ENCODE peak calls at places on chromosomes 4 and X, in five cellular contexts. One of them, this sample, is unnamed.

GRCh38 chr4:94461506-94461905 is 9.8 kb downstream of the PDLIM5 start:
- DNase-seq in fibroblast of mammary gland: no peak
- DNase-seq in mesenchymal stem cell: no peak
- DNase-seq in Karpas-422: no peak
- DNase-seq in choroid plexus epithelial cell: no peak
- DNase-seq in this sample: no peak

GRCh38 chr4:55598641-55599040 is 6.6 kb upstream of the PDCL2 start:
- DNase-seq in fibroblast of mammary gland: no peak
- DNase-seq in mesenchymal stem cell: no peak
- DNase-seq in Karpas-422: no peak
- DNase-seq in choroid plexus epithelial cell: no peak
- DNase-seq in this sample: no peak

GRCh38 chr4:92265066-92265465 is 38.7 kb upstream of the GRID2 start:
- DNase-seq in fibroblast of mammary gland: no peak
- DNase-seq in mesenchymal stem cell: peak
- DNase-seq in Karpas-422: no peak
- DNase-seq in choroid plexus epithelial cell: peak
- DNase-seq in this sample: no peak

GRCh38 chr4:112119358-112119783 is 25.9 kb upstream of the FAM241A start:
- DNase-seq in fibroblast of mammary gland: no peak
- DNase-seq in mesenchymal stem cell: no peak
- DNase-seq in Karpas-422: no peak
- DNase-seq in choroid plexus epithelial cell: no peak
- DNase-seq in this sample: no peak

GRCh38 chr4:181896609-181897008 is 346.6 kb upstream of the TENM3 start:
- DNase-seq in fibroblast of mammary gland: no peak
- DNase-seq in mesenchymal stem cell: no peak
- DNase-seq in Karpas-422: no peak
- DNase-seq in choroid plexus epithelial cell: no peak
- DNase-seq in this sample: no peak

GRCh38 chrX:18129694-18130093 is 91.0 kb downstream of the BEND2 start:
- DNase-seq in fibroblast of mammary gland: no peak
- DNase-seq in mesenchymal stem cell: no peak
- DNase-seq in Karpas-422: no peak
- DNase-seq in choroid plexus epithelial cell: no peak
- DNase-seq in this sample: no peak

GRCh38 chr4:139297001-139297410 is 4.3 kb upstream of the NAA15 start:
- DNase-seq in fibroblast of mammary gland: peak
- DNase-seq in mesenchymal stem cell: peak
- DNase-seq in Karpas-422: no peak
- DNase-seq in choroid plexus epithelial cell: peak
- DNase-seq in this sample: no peak

GRCh38 chr4:52957220-52957686 is 95.1 kb downstream of the RASL11B start:
- DNase-seq in fibroblast of mammary gland: peak
- DNase-seq in mesenchymal stem cell: no peak
- DNase-seq in Karpas-422: no peak
- DNase-seq in choroid plexus epithelial cell: peak
- DNase-seq in this sample: no peak

GRCh38 chr4:38872620-38873019 is 5.0 kb downstream of the FAM114A1 start:
- DNase-seq in fibroblast of mammary gland: peak
- DNase-seq in mesenchymal stem cell: peak
- DNase-seq in Karpas-422: no peak
- DNase-seq in choroid plexus epithelial cell: peak
- DNase-seq in this sample: peak

GRCh38 chrX:109840585-109840984 is 107.5 kb upstream of the ACSL4 start:
- DNase-seq in fibroblast of mammary gland: peak
- DNase-seq in mesenchymal stem cell: peak
- DNase-seq in Karpas-422: no peak
- DNase-seq in choroid plexus epithelial cell: peak
- DNase-seq in this sample: peak

GRCh38 chr4:127540497-127541026 is 92.2 kb upstream of the INTU start:
- DNase-seq in fibroblast of mammary gland: no peak
- DNase-seq in mesenchymal stem cell: no peak
- DNase-seq in Karpas-422: no peak
- DNase-seq in choroid plexus epithelial cell: no peak
- DNase-seq in this sample: no peak

GRCh38 chr4:3387943-3388348 is 53.8 kb upstream of the HGFAC start:
- DNase-seq in fibroblast of mammary gland: peak
- DNase-seq in mesenchymal stem cell: peak
- DNase-seq in Karpas-422: no peak
- DNase-seq in choroid plexus epithelial cell: no peak
- DNase-seq in this sample: peak

GRCh38 chr4:140112576-140112975 is 41.4 kb downstream of the MAML3 start:
- DNase-seq in fibroblast of mammary gland: peak
- DNase-seq in mesenchymal stem cell: no peak
- DNase-seq in Karpas-422: no peak
- DNase-seq in choroid plexus epithelial cell: no peak
- DNase-seq in this sample: no peak

GRCh38 chr4:158169516-158169915 is 3.3 kb downstream of the GASK1B start:
- DNase-seq in fibroblast of mammary gland: peak
- DNase-seq in mesenchymal stem cell: no peak
- DNase-seq in Karpas-422: no peak
- DNase-seq in choroid plexus epithelial cell: no peak
- DNase-seq in this sample: no peak

GRCh38 chrX:68807818-68808217 is 21.0 kb upstream of the EFNB1 start:
- DNase-seq in fibroblast of mammary gland: peak
- DNase-seq in mesenchymal stem cell: peak
- DNase-seq in Karpas-422: peak
- DNase-seq in choroid plexus epithelial cell: peak
- DNase-seq in this sample: no peak

GRCh38 chrX:150767475-150768131 is 74.4 kb downstream of the MTMR1 start:
- DNase-seq in fibroblast of mammary gland: peak
- DNase-seq in mesenchymal stem cell: peak
- DNase-seq in Karpas-422: no peak
- DNase-seq in choroid plexus epithelial cell: peak
- DNase-seq in this sample: peak

GRCh38 chr4:178448372-178449040 is 1006.3 kb upstream of the AGA start:
- DNase-seq in fibroblast of mammary gland: no peak
- DNase-seq in mesenchymal stem cell: no peak
- DNase-seq in Karpas-422: no peak
- DNase-seq in choroid plexus epithelial cell: no peak
- DNase-seq in this sample: no peak

GRCh38 chr4:57158221-57158620 is 48.0 kb upstream of the IGFBP7 start:
- DNase-seq in fibroblast of mammary gland: peak
- DNase-seq in mesenchymal stem cell: no peak
- DNase-seq in Karpas-422: no peak
- DNase-seq in choroid plexus epithelial cell: peak
- DNase-seq in this sample: no peak

GRCh38 chr4:77104405-77105292 is 28.9 kb upstream of the CCNI start:
- DNase-seq in fibroblast of mammary gland: peak
- DNase-seq in mesenchymal stem cell: no peak
- DNase-seq in Karpas-422: no peak
- DNase-seq in choroid plexus epithelial cell: peak
- DNase-seq in this sample: peak

GRCh38 chrX:17046478-17047097 is 100.1 kb downstream of the REPS2 start:
- DNase-seq in fibroblast of mammary gland: peak
- DNase-seq in mesenchymal stem cell: peak
- DNase-seq in Karpas-422: peak
- DNase-seq in choroid plexus epithelial cell: peak
- DNase-seq in this sample: peak

GRCh38 chr4:71841336-71841735 is 57.5 kb upstream of the GC start:
- DNase-seq in fibroblast of mammary gland: no peak
- DNase-seq in mesenchymal stem cell: peak
- DNase-seq in Karpas-422: no peak
- DNase-seq in choroid plexus epithelial cell: no peak
- DNase-seq in this sample: no peak

GRCh38 chr4:121749225-121749624 is 15.7 kb downstream of the SMIM43 start:
- DNase-seq in fibroblast of mammary gland: no peak
- DNase-seq in mesenchymal stem cell: no peak
- DNase-seq in Karpas-422: no peak
- DNase-seq in choroid plexus epithelial cell: no peak
- DNase-seq in this sample: no peak

GRCh38 chrX:96004386-96004785 is 680.3 kb upstream of the DIAPH2 start:
- DNase-seq in fibroblast of mammary gland: peak
- DNase-seq in mesenchymal stem cell: peak
- DNase-seq in Karpas-422: no peak
- DNase-seq in choroid plexus epithelial cell: peak
- DNase-seq in this sample: peak

GRCh38 chr4:187393546-187394344 is 601.8 kb upstream of the ZFP42 start:
- DNase-seq in fibroblast of mammary gland: no peak
- DNase-seq in mesenchymal stem cell: peak
- DNase-seq in Karpas-422: no peak
- DNase-seq in choroid plexus epithelial cell: peak
- DNase-seq in this sample: peak

GRCh38 chr4:3436798-3437581 is 4.8 kb upstream of the HGFAC start:
- DNase-seq in fibroblast of mammary gland: peak
- DNase-seq in mesenchymal stem cell: peak
- DNase-seq in Karpas-422: no peak
- DNase-seq in choroid plexus epithelial cell: peak
- DNase-seq in this sample: peak

GRCh38 chrX:149497626-149498025 is 7.5 kb downstream of the IDS start:
- DNase-seq in fibroblast of mammary gland: peak
- DNase-seq in mesenchymal stem cell: no peak
- DNase-seq in Karpas-422: no peak
- DNase-seq in choroid plexus epithelial cell: peak
- DNase-seq in this sample: peak

GRCh38 chr4:7641712-7642111 is 207.0 kb upstream of the PSAPL1 start:
- DNase-seq in fibroblast of mammary gland: no peak
- DNase-seq in mesenchymal stem cell: no peak
- DNase-seq in Karpas-422: no peak
- DNase-seq in choroid plexus epithelial cell: no peak
- DNase-seq in this sample: no peak

GRCh38 chr4:183721207-183722081 is 62.4 kb downstream of the TRAPPC11 start:
- DNase-seq in fibroblast of mammary gland: peak
- DNase-seq in mesenchymal stem cell: no peak
- DNase-seq in Karpas-422: no peak
- DNase-seq in choroid plexus epithelial cell: peak
- DNase-seq in this sample: peak
- H3K4me3 ChIP-seq in fibroblast of mammary gland: peak
- H3K4me3 ChIP-seq in mesenchymal stem cell: peak
- H3K4me3 ChIP-seq in Karpas-422: no peak
- H3K4me3 ChIP-seq in choroid plexus epithelial cell: peak
- H3K4me3 ChIP-seq in this sample: peak

GRCh38 chrX:40402771-40403533 is 177.8 kb upstream of the ATP6AP2 start:
- DNase-seq in fibroblast of mammary gland: peak
- DNase-seq in mesenchymal stem cell: peak
- DNase-seq in Karpas-422: no peak
- DNase-seq in choroid plexus epithelial cell: peak
- DNase-seq in this sample: peak
- H3K4me3 ChIP-seq in fibroblast of mammary gland: no peak
- H3K4me3 ChIP-seq in mesenchymal stem cell: no peak
- H3K4me3 ChIP-seq in Karpas-422: no peak
- H3K4me3 ChIP-seq in choroid plexus epithelial cell: no peak
- H3K4me3 ChIP-seq in this sample: no peak

GRCh38 chr4:40515398-40516293 is 114.0 kb downstream of the RBM47 start:
- DNase-seq in fibroblast of mammary gland: peak
- DNase-seq in mesenchymal stem cell: peak
- DNase-seq in Karpas-422: peak
- DNase-seq in choroid plexus epithelial cell: peak
- DNase-seq in this sample: no peak
- H3K4me3 ChIP-seq in fibroblast of mammary gland: no peak
- H3K4me3 ChIP-seq in mesenchymal stem cell: no peak
- H3K4me3 ChIP-seq in Karpas-422: no peak
- H3K4me3 ChIP-seq in choroid plexus epithelial cell: no peak
- H3K4me3 ChIP-seq in this sample: no peak

GRCh38 chr4:86965019-86965976 is 30.5 kb downstream of the AFF1 start:
- DNase-seq in fibroblast of mammary gland: no peak
- DNase-seq in mesenchymal stem cell: no peak
- DNase-seq in Karpas-422: no peak
- DNase-seq in choroid plexus epithelial cell: no peak
- DNase-seq in this sample: no peak
- H3K4me3 ChIP-seq in fibroblast of mammary gland: no peak
- H3K4me3 ChIP-seq in mesenchymal stem cell: no peak
- H3K4me3 ChIP-seq in Karpas-422: no peak
- H3K4me3 ChIP-seq in choroid plexus epithelial cell: no peak
- H3K4me3 ChIP-seq in this sample: no peak

DNA sequence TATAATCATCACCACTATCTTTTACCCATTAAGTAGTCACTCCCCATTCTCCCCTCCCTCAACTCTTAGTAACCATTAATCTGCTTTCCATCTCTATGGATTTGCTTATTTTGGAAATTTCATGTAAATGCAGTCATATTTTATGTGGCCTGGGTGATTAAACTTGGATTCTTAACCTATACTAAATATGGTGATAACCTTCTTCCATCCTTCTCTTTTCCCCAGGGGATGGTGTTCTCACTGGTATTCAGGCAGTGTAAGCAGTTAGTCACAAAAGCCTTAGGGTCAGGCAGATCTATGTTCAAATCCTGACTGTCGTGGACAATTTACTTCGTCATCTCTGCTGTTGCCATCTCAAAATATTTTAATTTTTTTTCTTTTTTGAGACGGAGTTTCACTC is 29.6 kb downstream of the RAB40AL start:
- DNase-seq in fibroblast of mammary gland: peak
- DNase-seq in mesenchymal stem cell: no peak
- DNase-seq in Karpas-422: no peak
- DNase-seq in choroid plexus epithelial cell: no peak
- DNase-seq in this sample: peak
- H3K4me3 ChIP-seq in fibroblast of mammary gland: no peak
- H3K4me3 ChIP-seq in mesenchymal stem cell: no peak
- H3K4me3 ChIP-seq in Karpas-422: no peak
- H3K4me3 ChIP-seq in choroid plexus epithelial cell: no peak
- H3K4me3 ChIP-seq in this sample: no peak

This sample was measured in brain microvascular endothelial cell.